ENCODE peak calls at places on chromosomes 12 and 14, in four cellular contexts. F is K562, B is suprapubic skin, D is lower leg skin. Y is an unnamed sample.

GRCh38 chr12:56990648-56991318 is 15.6 kb downstream of the ZBTB39 start:
- DNase-seq in F (no peak), B (no peak), D (peak), Y (no peak)

GRCh38 chr12:29148958-29149690 is at the start of gene FAR2:
- DNase-seq in F (peak), B (peak), D (peak), Y (no peak)

GRCh38 chr12:2353281-2353680 is 300.5 kb downstream of the CACNA1C start:
- DNase-seq in F (no peak), B (no peak), D (peak), Y (no peak)

GRCh38 chr12:129887047-129887568 is 16.7 kb downstream of the TMEM132D start:
- DNase-seq in F (no peak), B (no peak), D (no peak), Y (peak)

GRCh38 chr12:130422676-130423075 is 85.0 kb downstream of the PIWIL1 start:
- DNase-seq in F (no peak), B (no peak), D (peak), Y (no peak)

GRCh38 chr12:77847060-77847541 is 16.4 kb downstream of the NAV3 start:
- DNase-seq in F (no peak), B (no peak), D (no peak), Y (no peak)

GRCh38 chr12:95316798-95317197 is 99.2 kb downstream of the VEZT start:
- DNase-seq in F (no peak), B (no peak), D (no peak), Y (no peak)

GRCh38 chr12:117684471-117684870 is 284.3 kb downstream of the KSR2 start:
- DNase-seq in F (no peak), B (no peak), D (no peak), Y (no peak)

GRCh38 chr12:130715996-130716917 is at the start of gene RIMBP2:
- DNase-seq in F (no peak), B (no peak), D (peak), Y (peak)

GRCh38 chr14:76348898-76349297 is 27.0 kb upstream of the ESRRB start:
- DNase-seq in F (no peak), B (no peak), D (no peak), Y (no peak)

GRCh38 chr12:86777335-86777734 is 521.1 kb upstream of the MGAT4C start:
- DNase-seq in F (no peak), B (no peak), D (no peak), Y (no peak)

GRCh38 chr12:8644345-8645248 is 18.0 kb downstream of the MFAP5 start:
- DNase-seq in F (no peak), B (no peak), D (peak), Y (no peak)

GRCh38 chr12:66365718-66366485 is 63.6 kb downstream of the HELB start:
- DNase-seq in F (no peak), B (no peak), D (no peak), Y (no peak)

GRCh38 chr14:99548285-99548684 is 55.7 kb downstream of the CCDC85C start:
- DNase-seq in F (no peak), B (no peak), D (no peak), Y (peak)

GRCh38 chr12:26091837-26092236 is 33.0 kb downstream of the BHLHE41 start:
- DNase-seq in F (no peak), B (no peak), D (no peak), Y (no peak)

GRCh38 chr12:125299840-125300239 is 234.6 kb downstream of the AACS start:
- DNase-seq in F (no peak), B (peak), D (peak), Y (no peak)

GRCh38 chr12:91565246-91565645 is 382.6 kb upstream of the DCN start:
- DNase-seq in F (no peak), B (no peak), D (no peak), Y (no peak)

GRCh38 chr12:47107446-47107845 is 27.7 kb upstream of the AMIGO2 start:
- DNase-seq in F (no peak), B (no peak), D (no peak), Y (no peak)

GRCh38 chr14:60350366-60350720 is 101.3 kb downstream of the PPM1A start:
- DNase-seq in F (no peak), B (no peak), D (no peak), Y (no peak)

GRCh38 chr12:79252358-79253075 is 387.9 kb downstream of the SYT1 start:
- DNase-seq in F (no peak), B (no peak), D (no peak), Y (no peak)

GRCh38 chr14:74509587-74510210 is 16.1 kb downstream of the ISCA2 start:
- DNase-seq in F (no peak), B (no peak), D (no peak), Y (no peak)

GRCh38 chr12:53005215-53005985 is 856 bp upstream of the EIF4B start:
- DNase-seq in F (no peak), B (peak), D (peak), Y (peak)

GRCh38 chr12:103858953-103859601 is 18.0 kb upstream of the NT5DC3 start:
- DNase-seq in F (peak), B (no peak), D (peak), Y (peak)

GRCh38 chr12:131950182-131950913 is 606 bp downstream of the EP400 start:
- DNase-seq in F (peak), B (peak), D (peak), Y (peak)

GRCh38 chr14:98984719-98985041 is 287.3 kb downstream of the BCL11B start:
- DNase-seq in F (peak), B (no peak), D (no peak), Y (no peak)

GRCh38 chr12:48183876-48184548 is 568 bp downstream of the CCDC184 start:
- DNase-seq in F (no peak), B (no peak), D (no peak), Y (no peak)

GRCh38 chr14:97851438-97851995 is 1054.3 kb downstream of the VRK1 start:
- DNase-seq in F (no peak), B (no peak), D (no peak), Y (no peak)

DNA sequence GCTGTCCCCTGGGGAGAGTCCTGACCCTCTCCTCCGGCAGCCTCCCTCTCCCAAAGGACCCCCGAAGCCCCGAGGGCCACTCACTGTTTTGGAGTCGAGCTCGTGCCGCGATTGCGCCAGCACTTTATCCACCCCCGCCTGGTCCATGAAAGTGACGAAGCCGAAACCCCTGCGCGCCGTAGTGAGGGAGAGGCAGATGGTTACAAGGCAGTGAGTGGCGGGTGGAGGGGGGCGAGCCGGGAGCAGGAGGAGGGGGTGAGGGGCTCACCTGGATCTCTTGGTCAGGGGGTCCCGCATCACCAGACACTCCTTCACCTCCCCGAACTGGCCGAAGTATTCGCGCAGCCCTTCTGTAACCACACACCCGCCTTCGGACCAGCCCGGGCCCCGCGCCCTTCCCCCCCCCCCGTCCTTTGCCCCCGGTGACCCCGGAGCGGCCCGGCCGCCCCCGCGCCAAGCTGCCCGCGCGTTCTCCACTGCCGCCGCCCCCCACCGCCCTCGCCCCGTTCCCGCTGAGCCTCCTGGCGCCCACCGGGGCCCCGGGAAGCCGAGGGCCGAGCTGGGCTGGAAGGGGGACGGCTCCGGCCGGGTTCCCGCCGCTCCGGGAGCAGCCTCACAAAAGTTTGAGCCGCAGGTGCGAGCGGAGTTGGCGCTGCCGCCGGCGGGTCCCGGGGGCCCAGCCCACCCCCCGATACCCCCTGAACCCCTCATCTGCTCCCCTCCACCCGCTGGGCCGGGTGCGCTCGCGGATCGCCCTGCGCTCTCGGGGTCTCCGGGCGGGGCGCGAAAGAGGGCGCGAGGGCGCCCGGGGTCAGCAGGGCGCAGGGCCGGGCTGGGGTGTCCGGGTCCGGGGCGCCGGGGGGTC is 808 bp downstream of the MSI1 start:
- DNase-seq in F (peak), B (no peak), D (no peak), Y (no peak)
- H3K4me3 ChIP-seq in F (no peak), B (peak), D (peak), Y (no peak)

DNA sequence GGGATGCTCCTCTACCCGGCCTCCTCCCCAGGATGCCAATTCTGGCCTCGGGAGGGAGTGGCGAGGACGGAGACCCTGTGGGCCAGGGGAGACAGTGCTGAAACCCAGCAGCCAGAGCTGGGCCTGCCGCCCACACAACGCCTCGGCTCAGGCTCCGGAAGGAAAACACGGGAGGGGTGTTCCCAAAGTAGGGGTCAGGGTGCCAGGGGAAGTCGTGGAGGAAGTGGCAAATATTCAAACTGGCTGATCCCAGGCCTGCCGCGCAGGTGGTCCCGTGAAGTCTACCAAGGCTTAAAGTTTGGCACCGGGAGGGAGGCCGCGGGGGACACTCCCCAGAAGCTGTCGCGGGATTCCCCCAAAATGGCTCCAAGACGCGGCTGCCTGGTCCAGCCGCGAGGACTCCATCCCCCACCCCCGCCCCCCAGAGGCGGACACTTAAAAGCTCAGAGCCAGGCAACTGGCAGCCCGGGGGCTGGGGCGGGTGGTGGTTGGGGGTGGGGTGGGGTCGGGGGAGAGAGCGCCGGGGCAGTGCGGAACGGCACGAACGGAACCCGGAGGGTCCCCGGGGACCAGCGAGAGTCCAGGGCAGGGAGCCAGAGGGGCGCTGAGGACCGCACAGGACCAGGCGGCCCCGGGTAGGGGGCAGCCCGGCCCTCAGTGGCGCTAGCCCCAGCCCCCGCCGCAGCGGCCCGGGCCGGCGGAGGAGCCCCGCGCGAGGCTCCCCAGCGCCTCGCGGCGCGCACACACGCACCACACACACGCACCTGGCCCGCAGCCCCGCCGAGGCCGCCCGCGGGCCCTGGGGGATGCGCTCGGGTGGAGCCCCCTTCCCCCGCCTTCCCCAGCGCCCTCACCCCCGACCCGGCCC is 20.0 kb downstream of the BEGAIN start:
- DNase-seq in F (no peak), B (no peak), D (no peak), Y (no peak)
- TF ChIP-seq POLR2A in F (no peak), B (no peak), D (no peak), Y (no peak)

DNA sequence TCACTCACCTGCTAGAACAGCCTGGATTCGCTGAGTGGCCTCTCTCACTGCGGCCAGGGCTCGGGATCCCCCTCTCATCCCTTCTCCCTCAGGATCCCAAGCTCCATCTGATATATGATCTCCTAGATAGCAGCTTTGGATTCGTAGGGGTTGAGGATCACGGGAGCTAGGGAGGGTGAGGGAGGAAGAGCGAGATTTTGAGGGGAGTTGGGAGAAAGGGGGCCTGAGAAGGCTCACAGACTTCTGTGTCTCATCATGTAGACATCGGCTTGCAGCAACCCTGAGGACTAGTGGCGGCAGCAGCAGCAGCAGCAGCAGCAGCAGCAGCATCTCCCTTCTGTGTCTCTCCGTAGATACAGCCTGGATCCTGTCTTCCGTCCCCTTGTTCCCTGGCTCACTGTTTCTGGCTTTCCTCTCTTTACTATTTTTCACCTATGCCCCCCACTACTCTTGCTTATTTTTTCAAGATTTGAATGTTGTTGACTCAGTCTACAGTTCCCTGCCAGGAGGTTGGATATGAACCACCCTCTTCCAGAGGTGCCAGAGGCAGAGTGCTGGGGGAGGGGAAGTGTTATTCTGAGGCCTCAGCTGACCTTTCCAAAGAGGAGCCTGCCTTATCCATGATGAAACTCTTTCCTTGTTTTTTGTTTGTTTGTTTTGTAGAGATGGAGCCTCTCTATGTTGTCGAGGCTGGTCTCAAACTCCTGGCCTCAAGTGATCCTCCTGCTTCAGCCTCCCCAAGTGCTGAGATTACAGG is at the start of gene CIROP:
- DNase-seq in F (no peak), B (peak), D (peak), Y (peak)
- TF ChIP-seq CTCF in F (no peak), B (no peak), D (no peak), Y (no peak)

DNA sequence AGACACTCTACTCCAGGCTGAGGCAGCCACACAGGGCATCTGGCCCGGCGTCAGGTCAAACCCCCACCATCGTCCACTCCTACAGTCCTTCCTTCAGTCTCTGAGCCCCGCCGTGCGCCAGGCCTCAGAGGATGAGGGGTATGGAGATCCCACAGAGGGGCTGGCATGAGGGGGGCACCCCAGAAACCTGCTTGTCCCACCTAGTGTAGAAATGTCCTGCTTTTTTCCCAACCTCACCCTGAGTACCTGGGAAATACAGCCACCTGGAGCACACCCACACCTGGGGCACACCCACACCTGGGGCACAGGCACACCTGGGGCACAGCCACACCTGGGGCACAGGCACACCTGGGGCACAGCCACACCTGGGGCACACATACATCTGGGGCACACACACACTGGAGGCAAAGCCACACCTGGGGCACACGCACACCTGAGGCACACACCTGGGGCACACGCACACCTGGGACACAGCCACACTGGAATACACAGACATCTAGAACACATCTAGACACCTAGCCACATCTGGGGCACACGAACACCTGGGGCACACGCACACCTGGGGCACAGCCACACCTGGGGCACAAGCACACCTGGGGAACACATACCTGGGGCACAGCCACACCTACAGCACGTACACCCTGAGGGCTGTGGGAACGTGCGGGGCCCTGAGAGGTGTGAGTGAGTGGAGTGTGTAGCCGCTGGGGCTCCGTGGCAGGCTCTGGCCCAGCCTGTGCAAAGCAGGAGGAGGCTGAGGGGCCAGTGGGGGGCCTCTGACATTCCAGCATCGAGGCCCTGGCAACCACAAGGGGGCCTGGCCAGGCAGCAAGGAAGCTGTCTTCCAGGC is 18.4 kb downstream of the AKT1 start:
- DNase-seq in F (no peak), B (no peak), D (no peak), Y (no peak)
- H3K4me3 ChIP-seq in F (no peak), B (no peak), D (no peak), Y (no peak)

GRCh38 chr14:52950898-52951729 is at the start of gene FERMT2:
- DNase-seq in F (peak), B (peak), D (peak), Y (peak)

GRCh38 chr14:52948836-52949235 is 2.0 kb downstream of the FERMT2 start:
- DNase-seq in F (no peak), B (no peak), D (no peak), Y (no peak)

GRCh38 chr14:52949249-52949648 is 1.6 kb downstream of the FERMT2 start:
- DNase-seq in F (no peak), B (no peak), D (no peak), Y (no peak)

GRCh38 chr14:52950410-52950897 is 396 bp downstream of the FERMT2 start:
- DNase-seq in F (peak), B (peak), D (peak), Y (peak)

DNA sequence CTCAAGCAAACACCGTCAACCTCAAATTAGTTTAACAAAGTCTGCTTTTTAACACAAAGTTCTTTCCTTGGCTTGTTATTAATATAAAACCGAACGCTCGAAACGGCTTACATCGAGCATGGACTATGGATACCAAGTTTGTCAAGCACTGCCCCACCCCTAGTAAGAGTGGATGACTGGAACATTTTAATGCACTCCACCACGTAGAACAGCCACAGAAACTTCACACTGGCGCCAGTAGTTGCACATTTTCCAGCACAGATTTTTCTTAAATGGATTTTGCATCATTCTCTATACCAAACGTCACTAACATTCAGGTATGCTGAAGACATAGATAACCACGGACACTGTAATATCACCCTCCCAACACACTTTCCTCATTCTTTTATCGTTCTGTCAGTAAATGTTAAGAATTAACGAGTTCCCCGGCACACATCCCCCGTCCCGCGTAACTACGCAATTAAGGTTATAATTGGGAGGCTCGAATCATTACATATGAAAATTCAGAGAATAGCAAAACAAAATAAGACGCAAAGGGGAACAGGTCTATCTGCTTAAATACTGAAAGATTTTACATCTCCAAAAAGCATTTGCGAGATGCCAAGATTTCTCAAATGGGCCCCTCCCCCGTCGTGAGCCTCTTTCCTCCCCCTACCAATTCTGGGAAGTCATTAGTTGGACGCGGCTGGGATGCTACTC is 990 bp downstream of the FERMT2 start:
- DNase-seq in F (no peak), B (no peak), D (no peak), Y (peak)
- TF ChIP-seq POLR2A in F (no peak), B (no peak), D (no peak), Y (peak)

Y was measured in thyroid gland.